ENCODE peak calls at places on chromosomes 11 and 22, in four cellular contexts. O, Z, B and L are unnamed samples.

GRCh38 chr11:43852057-43852636 is 28.5 kb upstream of the ALKBH3 start:
- DNase-seq in O (no peak), Z (no peak), B (peak), L (peak)

GRCh38 chr22:35587447-35587870 is 29.7 kb downstream of the MB start:
- DNase-seq in O (no peak), Z (peak), B (no peak), L (no peak)

GRCh38 chr11:65291613-65292012 is 23.1 kb upstream of the CDC42EP2 start:
- DNase-seq in O (no peak), Z (no peak), B (no peak), L (no peak)

GRCh38 chr22:42292726-42293520 is 22.5 kb upstream of the TCF20 start:
- DNase-seq in O (no peak), Z (no peak), B (no peak), L (no peak)

GRCh38 chr22:39997939-39998726 is 3.4 kb downstream of the FAM83F start:
- DNase-seq in O (no peak), Z (peak), B (peak), L (peak)

GRCh38 chr11:115279831-115280761 is 224.1 kb downstream of the CADM1 start:
- DNase-seq in O (no peak), Z (no peak), B (no peak), L (no peak)

GRCh38 chr11:87972133-87972532 is 203.1 kb downstream of the RAB38 start:
- DNase-seq in O (no peak), Z (no peak), B (no peak), L (no peak)

GRCh38 chr22:46638601-46639431 is 18.6 kb downstream of the GRAMD4 start:
- DNase-seq in O (no peak), Z (no peak), B (no peak), L (no peak)

GRCh38 chr11:33736148-33736809 is at the start of gene CD59:
- DNase-seq in O (peak), Z (peak), B (peak), L (peak)

GRCh38 chr11:106917973-106918372 is 100.3 kb downstream of the GUCY1A2 start:
- DNase-seq in O (no peak), Z (no peak), B (peak), L (peak)
- TF ChIP-seq CTCF in O (no peak), Z (no peak), B (peak), L (peak)

DNA sequence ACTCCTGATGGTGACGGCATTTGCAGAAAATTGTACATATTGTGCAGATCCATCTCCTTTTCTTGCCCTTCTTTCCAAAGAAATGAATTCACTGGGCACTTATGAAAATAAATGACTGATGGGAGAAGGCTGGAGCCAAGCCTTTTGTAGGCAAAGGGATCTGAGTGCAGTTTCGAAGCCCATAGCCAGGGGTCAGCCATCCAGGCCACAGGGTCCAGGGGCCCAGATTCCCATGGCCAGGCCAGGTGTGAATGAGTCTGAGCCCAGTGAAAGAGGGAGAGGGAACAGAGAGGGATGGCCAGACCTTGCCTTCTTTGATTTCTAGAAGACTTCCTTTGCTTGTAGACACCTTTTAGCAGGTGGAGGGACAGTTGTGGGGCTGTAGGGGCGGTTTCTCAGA is 209.1 kb downstream of the KIRREL3 start:
- DNase-seq in O (no peak), Z (no peak), B (peak), L (no peak)
- TF ChIP-seq CTCF in O (no peak), Z (no peak), B (peak), L (peak)

DNA sequence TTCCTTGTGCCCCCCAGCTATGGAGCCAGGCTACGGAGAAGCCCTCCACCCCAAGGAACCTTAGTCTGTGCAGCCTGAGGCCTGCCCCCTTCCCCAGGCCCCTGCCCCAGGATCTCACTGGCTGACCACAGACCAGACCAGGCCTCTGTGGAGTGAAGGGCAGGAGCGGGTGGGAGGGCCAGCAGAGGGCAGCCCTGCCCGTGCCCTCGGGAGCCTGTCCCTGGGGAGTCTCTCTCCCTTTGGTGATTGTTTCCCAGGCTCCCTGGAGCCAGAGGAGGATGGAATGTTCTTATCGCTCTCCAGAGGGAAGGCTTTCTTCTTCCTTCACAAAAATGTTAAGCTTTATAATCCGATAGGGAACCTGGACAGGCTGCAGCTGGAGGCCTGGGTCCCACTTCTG is 455.3 kb downstream of the SOX6 start:
- DNase-seq in O (no peak), Z (no peak), B (peak), L (peak)
- TF ChIP-seq CTCF in O (no peak), Z (no peak), B (peak), L (no peak)

GRCh38 chr11:20387262-20388095 is at the start of gene PRMT3:
- DNase-seq in O (peak), Z (peak), B (peak), L (peak)
- TF ChIP-seq CTCF in O (no peak), Z (no peak), B (no peak), L (peak)

DNA sequence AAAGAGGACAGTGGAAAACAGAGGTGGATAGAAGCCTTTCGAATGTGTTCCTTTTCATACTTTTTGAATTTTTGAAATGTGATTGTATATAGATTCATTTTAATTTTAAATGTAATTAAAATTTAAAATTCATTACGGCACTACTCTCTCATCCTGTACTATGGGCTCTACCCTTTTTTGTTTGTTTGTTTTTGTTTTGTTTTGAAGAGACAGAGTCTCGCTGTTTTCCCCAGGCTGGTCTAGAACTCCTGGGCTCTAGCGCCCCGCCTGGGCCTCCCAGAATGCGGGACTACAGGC is 11.9 kb upstream of the HDHD5 start:
- DNase-seq in O (no peak), Z (no peak), B (no peak), L (no peak)
- TF ChIP-seq CTCF in O (no peak), Z (no peak), B (no peak), L (no peak)

GRCh38 chr11:61494341-61495038 is 14.1 kb upstream of the LRRC10B start:
- DNase-seq in O (no peak), Z (no peak), B (no peak), L (no peak)
- TF ChIP-seq CTCF in O (no peak), Z (no peak), B (no peak), L (no peak)